ENCODE peak calls at places on chromosomes 2 and 18, in six cellular contexts. D is A549, N is IMR-90, J is endothelial cell of umbilical vein, Y is gastrocnemius medialis, M is adrenal gland. X is an unnamed sample.

GRCh38 chr18:37634516-37634915 is 68.9 kb upstream of the CELF4 start:
- DNase-seq in D (no peak), Y (no peak), M (no peak), J (no peak), N (no peak), X (no peak)

GRCh38 chr18:22551536-22552151 is 133.9 kb upstream of the CTAGE1 start:
- DNase-seq in M (peak; percentile 89), D (peak; percentile 37), Y (no peak), J (peak; percentile 92), N (peak; percentile 92), X (no peak)

GRCh38 chr2:172677363-172677762 is 58.3 kb upstream of the RAPGEF4 start:
- DNase-seq in D (no peak), J (peak; percentile 74), N (no peak), Y (no peak), M (no peak), X (no peak)

GRCh38 chr2:127164761-127165538 is 55.1 kb downstream of the CYP27C1 start:
- DNase-seq in M (no peak), J (no peak), N (no peak), Y (no peak), D (no peak), X (no peak)

GRCh38 chr18:76412818-76413565 is 82.0 kb downstream of the ZNF516 start:
- DNase-seq in N (peak; percentile 61), M (no peak), Y (no peak), J (no peak), D (no peak), X (no peak)

GRCh38 chr18:36401462-36401861 is 103.9 kb downstream of the FHOD3 start:
- DNase-seq in M (no peak), D (no peak), Y (no peak), J (no peak), N (no peak), X (no peak)

GRCh38 chr2:57987835-57988573 is 58.6 kb upstream of the VRK2 start:
- DNase-seq in Y (no peak), D (no peak), N (no peak), J (no peak), M (no peak), X (no peak)

GRCh38 chr2:118048396-118048795 is 34.5 kb upstream of the CCDC93 start:
- DNase-seq in N (peak; percentile 4), J (no peak), M (no peak), D (no peak), Y (no peak), X (no peak)

GRCh38 chr18:21831413-21831831 is 90.8 kb downstream of the MIB1 start:
- DNase-seq in J (no peak), Y (peak; percentile 22), N (peak; percentile 34), M (no peak), D (no peak), X (no peak)

GRCh38 chr2:110716959-110717645 is 15.3 kb upstream of the ACOXL start:
- DNase-seq in J (no peak), M (peak; percentile 90), N (no peak), D (no peak), Y (no peak), X (no peak)

GRCh38 chr2:8572712-8573233 is 109.1 kb upstream of the ID2 start:
- DNase-seq in Y (no peak), N (no peak), J (no peak), D (no peak), M (no peak), X (no peak)

GRCh38 chr2:86622878-86623548 is 652 bp downstream of the RNF103 start:
- DNase-seq in Y (peak; percentile 35), M (peak; percentile 52), J (peak; percentile 43), D (peak; percentile 66), N (no peak), X (no peak)

GRCh38 chr18:22691988-22692710 is 241.0 kb upstream of the RBBP8 start:
- DNase-seq in N (peak; percentile 95), D (peak; percentile 66), M (no peak), J (no peak), Y (no peak), X (no peak)

GRCh38 chr18:68564961-68565360 is 149.9 kb downstream of the TMX3 start:
- DNase-seq in Y (no peak), M (no peak), N (no peak), D (no peak), J (no peak), X (no peak)

GRCh38 chr2:172693037-172693436 is 42.6 kb upstream of the RAPGEF4 start:
- DNase-seq in N (peak; percentile 99), D (peak; percentile 93), M (peak; percentile 74), J (peak; percentile 98), Y (no peak), X (no peak)

GRCh38 chr2:46970334-46971288 is 55.0 kb upstream of the MCFD2 start:
- DNase-seq in J (peak; percentile 53), D (peak; percentile 90), Y (peak; percentile 84), N (peak; percentile 53), M (peak; percentile 96), X (no peak)

GRCh38 chr2:68412127-68412819 is 47.2 kb downstream of the PLEK start:
- DNase-seq in M (no peak), D (no peak), N (no peak), Y (no peak), J (no peak), X (no peak)

GRCh38 chr2:65458999-65459398 is 26.6 kb upstream of the SPRED2 start:
- DNase-seq in M (no peak), N (peak; percentile 43), J (no peak), Y (no peak), D (no peak), X (no peak)

GRCh38 chr2:235511187-235511661 is 17.4 kb downstream of the AGAP1 start:
- DNase-seq in J (peak; percentile 88), M (peak; percentile 81), D (peak; percentile 75), Y (no peak), N (peak; percentile 88), X (no peak)

GRCh38 chr18:49878996-49879585 is 65.8 kb upstream of the ACAA2 start:
- DNase-seq in N (no peak), J (no peak), Y (no peak), D (no peak), M (no peak), X (no peak)

GRCh38 chr2:152359573-152360363 is 24.8 kb downstream of the FMNL2 start:
- DNase-seq in Y (no peak), M (no peak), D (peak; percentile 65), N (peak; percentile 17), J (no peak), X (no peak)

GRCh38 chr18:75162467-75162866 is 46.5 kb downstream of the PTGR3 start:
- DNase-seq in M (no peak), D (peak; percentile 7), J (no peak), Y (peak; percentile 58), N (peak; percentile 71), X (no peak)

GRCh38 chr2:30789670-30790210 is 17.5 kb downstream of the CAPN13 start:
- DNase-seq in D (no peak), M (no peak), J (no peak), N (no peak), Y (no peak), X (no peak)

GRCh38 chr2:177165103-177165583 is 47.5 kb upstream of the HNRNPA3 start:
- DNase-seq in D (peak; percentile 66), Y (no peak), N (peak; percentile 45), J (peak; percentile 72), M (peak; percentile 41), X (no peak)
- TF ChIP-seq POLR2A in D (peak; percentile 27), Y (no peak), N (no peak), J (no peak), M (peak; percentile 22), X (no peak)

GRCh38 chr2:60888853-60889252 is 7.5 kb downstream of the REL start:
- DNase-seq in Y (no peak), M (no peak), N (no peak), J (no peak), D (no peak), X (no peak)

GRCh38 chr2:60886962-60887361 is 5.6 kb downstream of the REL start:
- DNase-seq in J (peak; percentile 91), N (no peak), M (no peak), D (no peak), Y (no peak), X (no peak)

GRCh38 chr2:60891175-60891574 is 9.8 kb downstream of the REL start:
- DNase-seq in J (no peak), M (no peak), D (no peak), Y (no peak), N (no peak), X (no peak)

GRCh38 chr2:60885683-60886082 is 4.3 kb downstream of the REL start:
- DNase-seq in J (peak; percentile 18), D (peak; percentile 46), Y (no peak), M (no peak), N (no peak), X (no peak)

DNA sequence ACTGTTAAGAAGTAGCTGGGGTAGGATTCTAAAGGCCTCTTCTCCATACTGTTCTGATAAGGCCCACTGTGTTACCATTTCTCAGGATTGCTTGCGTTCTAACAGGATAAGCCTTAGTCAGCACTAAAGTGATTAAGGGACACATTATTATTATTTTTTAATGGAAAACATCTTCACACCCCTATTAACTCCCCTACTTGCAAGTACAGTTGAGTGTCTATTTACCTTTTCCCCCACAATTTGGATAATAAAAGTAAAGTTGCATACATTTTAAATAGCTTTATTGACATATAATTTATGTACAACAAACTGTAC is 9.0 kb downstream of the REL start:
- DNase-seq in J (no peak), N (no peak), Y (no peak), D (no peak), M (no peak), X (no peak)
- H3K4me3 ChIP-seq in J (no peak overlapping the region), N (no peak overlapping the region), Y (no peak overlapping the region), D (no peak overlapping the region), M (no peak overlapping the region), X (no peak overlapping the region)

DNA sequence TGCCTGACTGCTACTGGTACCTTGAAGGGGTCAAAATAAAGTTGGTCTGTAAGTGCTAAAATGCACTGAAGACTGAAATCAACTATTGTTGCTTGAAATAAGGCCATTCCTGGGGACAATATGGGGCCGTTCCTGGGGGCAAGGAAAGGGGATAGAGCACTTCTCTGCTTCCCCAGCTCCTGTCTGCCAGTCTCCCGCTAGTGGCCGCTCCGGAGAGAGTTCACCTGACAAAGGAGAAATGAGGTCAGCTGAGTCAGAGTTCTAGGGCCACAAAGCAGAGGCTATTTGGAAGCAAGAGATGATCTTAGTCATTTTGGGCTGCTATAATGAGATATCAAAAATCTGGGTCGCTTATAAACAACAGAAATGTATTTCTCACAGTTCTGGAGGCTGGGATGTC is 345.9 kb downstream of the TSN start:
- DNase-seq in J (no peak), M (no peak), Y (no peak), D (no peak), N (no peak), X (no peak)
- H3K27ac ChIP-seq in J (no peak overlapping the region), M (no peak overlapping the region), Y (no peak overlapping the region), D (no peak overlapping the region), N (no peak overlapping the region), X (no peak overlapping the region)

DNA sequence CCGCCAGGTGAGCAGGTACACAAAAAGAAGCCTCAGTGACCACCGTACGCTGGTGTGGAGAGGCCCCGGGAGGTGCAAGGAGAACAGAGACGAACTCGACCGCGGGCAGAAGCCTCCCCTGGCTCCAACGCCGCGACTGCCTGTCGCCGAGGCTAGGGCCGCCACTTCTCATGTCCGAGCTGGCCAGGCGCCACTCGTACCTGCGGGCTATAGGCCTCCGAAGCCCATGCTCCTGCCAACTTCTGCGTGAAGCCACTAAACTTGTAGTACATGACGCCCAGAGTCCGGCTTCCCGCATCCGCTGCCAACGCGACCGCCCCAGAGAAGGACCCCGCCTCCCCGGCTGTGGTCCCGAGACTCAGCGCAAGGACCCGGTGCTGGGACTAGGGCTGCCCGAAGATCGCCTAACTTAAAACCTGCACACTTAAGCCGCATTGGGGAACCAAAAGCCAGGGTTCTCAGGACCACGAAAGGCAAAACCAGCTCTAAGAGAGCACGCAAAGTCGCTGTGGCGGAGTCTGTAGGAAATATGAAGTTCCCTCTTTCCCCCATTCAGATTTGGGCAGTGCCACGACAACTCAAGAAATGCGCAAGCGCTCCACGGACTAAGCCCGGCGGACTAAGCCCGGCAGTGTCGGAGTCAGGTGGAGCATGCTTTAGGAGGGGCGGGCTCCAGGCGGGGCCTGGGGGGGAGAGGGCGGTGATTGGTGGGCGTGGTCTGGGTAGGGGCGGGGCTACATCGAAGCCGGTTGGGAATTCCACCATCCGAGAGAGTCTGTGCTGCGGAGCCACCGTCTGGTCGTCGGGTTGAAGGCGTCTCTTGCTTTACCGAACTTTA is at the start of gene COX7A2L:
- DNase-seq in Y (peak; percentile 96), N (peak; percentile 97), J (peak; percentile 97), D (peak; percentile 98), M (peak; percentile 98), X (peak; percentile 75)
- TF ChIP-seq POLR2A in Y (peak; percentile 91), N (peak; percentile 92), J (peak; percentile 73), D (peak; percentile 70), M (peak; percentile 90), X (peak; percentile 80)

X was measured in esophagus squamous epithelium.